ENCODE peak calls at places on chromosomes 11 and 22, in seven cellular contexts. One of them, this sample, is unnamed.

GRCh38 chr11:3836903-3837302 is 3.9 kb downstream of the RHOG start:
- DNase-seq in SK-N-SH: no peak
- DNase-seq in K562: peak
- DNase-seq in HepG2: no peak
- DNase-seq in GM12892: no peak
- DNase-seq in GM12878: no peak
- DNase-seq in H1: no peak
- DNase-seq in this sample: no peak

GRCh38 chr11:83909579-83909978 is 623.4 kb upstream of the CCDC90B start:
- DNase-seq in GM12878: no peak
- DNase-seq in H1: no peak
- DNase-seq in GM12892: no peak
- DNase-seq in SK-N-SH: no peak
- DNase-seq in K562: no peak
- DNase-seq in HepG2: no peak
- DNase-seq in this sample: no peak

GRCh38 chr11:69954756-69955155 is 123.4 kb upstream of the ANO1 start:
- DNase-seq in K562: no peak
- DNase-seq in H1: no peak
- DNase-seq in GM12878: no peak
- DNase-seq in HepG2: no peak
- DNase-seq in SK-N-SH: no peak
- DNase-seq in GM12892: no peak
- DNase-seq in this sample: no peak

GRCh38 chr11:34104680-34105078 is 750 bp upstream of the NAT10 start:
- DNase-seq in H1: no peak
- DNase-seq in K562: no peak
- DNase-seq in GM12892: no peak
- DNase-seq in GM12878: no peak
- DNase-seq in SK-N-SH: no peak
- DNase-seq in HepG2: no peak
- DNase-seq in this sample: no peak

GRCh38 chr11:5196731-5197130 is 3.8 kb downstream of the OR51V1 start:
- DNase-seq in SK-N-SH: no peak
- DNase-seq in HepG2: no peak
- DNase-seq in GM12878: no peak
- DNase-seq in K562: no peak
- DNase-seq in H1: no peak
- DNase-seq in GM12892: no peak
- DNase-seq in this sample: no peak

GRCh38 chr22:49464024-49464423 is 363.6 kb downstream of the BRD1 start:
- DNase-seq in SK-N-SH: no peak
- DNase-seq in H1: no peak
- DNase-seq in HepG2: no peak
- DNase-seq in K562: no peak
- DNase-seq in GM12892: no peak
- DNase-seq in GM12878: no peak
- DNase-seq in this sample: no peak

GRCh38 chr22:29700206-29700948 is 19.4 kb upstream of the CABP7 start:
- DNase-seq in H1: no peak
- DNase-seq in SK-N-SH: no peak
- DNase-seq in GM12892: no peak
- DNase-seq in K562: no peak
- DNase-seq in HepG2: no peak
- DNase-seq in GM12878: no peak
- DNase-seq in this sample: no peak

GRCh38 chr11:72787262-72788104 is 6.4 kb downstream of the STARD10 start:
- DNase-seq in K562: peak
- DNase-seq in GM12878: no peak
- DNase-seq in GM12892: peak
- DNase-seq in SK-N-SH: peak
- DNase-seq in H1: peak
- DNase-seq in HepG2: peak
- DNase-seq in this sample: peak

GRCh38 chr11:100269511-100269910 is 417.6 kb upstream of the ARHGAP42 start:
- DNase-seq in GM12892: no peak
- DNase-seq in K562: no peak
- DNase-seq in GM12878: no peak
- DNase-seq in HepG2: no peak
- DNase-seq in H1: no peak
- DNase-seq in SK-N-SH: no peak
- DNase-seq in this sample: no peak

GRCh38 chr11:114059278-114059983 is at the start of gene ZBTB16:
- DNase-seq in SK-N-SH: peak
- DNase-seq in H1: peak
- DNase-seq in GM12878: no peak
- DNase-seq in K562: no peak
- DNase-seq in HepG2: no peak
- DNase-seq in GM12892: no peak
- DNase-seq in this sample: no peak

GRCh38 chr11:110141812-110142211 is 48.6 kb downstream of the ZC3H12C start:
- DNase-seq in GM12892: no peak
- DNase-seq in SK-N-SH: no peak
- DNase-seq in H1: no peak
- DNase-seq in K562: no peak
- DNase-seq in HepG2: no peak
- DNase-seq in GM12878: no peak
- DNase-seq in this sample: no peak

GRCh38 chr22:37155971-37156370 is 6.3 kb upstream of the IL2RB start:
- DNase-seq in GM12878: no peak
- DNase-seq in K562: no peak
- DNase-seq in SK-N-SH: no peak
- DNase-seq in H1: no peak
- DNase-seq in GM12892: no peak
- DNase-seq in HepG2: no peak
- DNase-seq in this sample: no peak

GRCh38 chr11:110972640-110973039 is 260.4 kb upstream of the ARHGAP20 start:
- DNase-seq in HepG2: no peak
- DNase-seq in GM12892: no peak
- DNase-seq in GM12878: no peak
- DNase-seq in H1: no peak
- DNase-seq in SK-N-SH: no peak
- DNase-seq in K562: no peak
- DNase-seq in this sample: no peak

GRCh38 chr11:71305041-71305440 is 52.7 kb upstream of the SHANK2 start:
- DNase-seq in GM12878: no peak
- DNase-seq in H1: peak
- DNase-seq in GM12892: no peak
- DNase-seq in HepG2: no peak
- DNase-seq in SK-N-SH: no peak
- DNase-seq in K562: no peak
- DNase-seq in this sample: no peak

GRCh38 chr11:65541093-65542010 is 16.5 kb downstream of the SCYL1 start:
- DNase-seq in H1: no peak
- DNase-seq in GM12878: no peak
- DNase-seq in HepG2: no peak
- DNase-seq in K562: no peak
- DNase-seq in GM12892: no peak
- DNase-seq in SK-N-SH: no peak
- DNase-seq in this sample: no peak

GRCh38 chr11:128620306-128621175 is 33.2 kb upstream of the ETS1 start:
- DNase-seq in SK-N-SH: no peak
- DNase-seq in GM12878: no peak
- DNase-seq in HepG2: no peak
- DNase-seq in GM12892: no peak
- DNase-seq in K562: no peak
- DNase-seq in H1: no peak
- DNase-seq in this sample: no peak

GRCh38 chr11:117979481-117980211 is 6.5 kb upstream of the IL10RA start:
- DNase-seq in HepG2: no peak
- DNase-seq in H1: peak
- DNase-seq in GM12878: peak
- DNase-seq in SK-N-SH: no peak
- DNase-seq in GM12892: no peak
- DNase-seq in K562: peak
- DNase-seq in this sample: no peak

GRCh38 chr11:31720666-31721199 is 90.4 kb downstream of the PAX6 start:
- DNase-seq in GM12878: no peak
- DNase-seq in H1: no peak
- DNase-seq in SK-N-SH: no peak
- DNase-seq in GM12892: no peak
- DNase-seq in HepG2: no peak
- DNase-seq in K562: no peak
- DNase-seq in this sample: no peak

GRCh38 chr22:17228725-17229126 is 9.5 kb upstream of the ADA2 start:
- DNase-seq in K562: no peak
- DNase-seq in HepG2: peak
- DNase-seq in H1: no peak
- DNase-seq in SK-N-SH: no peak
- DNase-seq in GM12892: no peak
- DNase-seq in GM12878: no peak
- DNase-seq in this sample: no peak

GRCh38 chr11:9847636-9848035 is 183.8 kb downstream of the SWAP70 start:
- DNase-seq in HepG2: no peak
- DNase-seq in H1: no peak
- DNase-seq in GM12892: no peak
- DNase-seq in K562: no peak
- DNase-seq in GM12878: no peak
- DNase-seq in SK-N-SH: no peak
- DNase-seq in this sample: no peak

GRCh38 chr22:40533712-40534378 is 102.7 kb downstream of the MRTFA start:
- DNase-seq in K562: peak
- DNase-seq in GM12878: peak
- DNase-seq in HepG2: no peak
- DNase-seq in SK-N-SH: no peak
- DNase-seq in GM12892: peak
- DNase-seq in H1: no peak
- DNase-seq in this sample: peak

GRCh38 chr22:38657248-38657909 is 941 bp downstream of the CBY1 start:
- DNase-seq in K562: peak
- DNase-seq in H1: peak
- DNase-seq in SK-N-SH: peak
- DNase-seq in HepG2: peak
- DNase-seq in GM12892: peak
- DNase-seq in GM12878: no peak
- DNase-seq in this sample: no peak
- TF ChIP-seq TAF1 in K562: no peak
- TF ChIP-seq TAF1 in H1: no peak
- TF ChIP-seq TAF1 in SK-N-SH: no peak
- TF ChIP-seq TAF1 in HepG2: no peak
- TF ChIP-seq TAF1 in GM12892: peak
- TF ChIP-seq TAF1 in GM12878: no peak
- TF ChIP-seq TAF1 in this sample: no peak

DNA sequence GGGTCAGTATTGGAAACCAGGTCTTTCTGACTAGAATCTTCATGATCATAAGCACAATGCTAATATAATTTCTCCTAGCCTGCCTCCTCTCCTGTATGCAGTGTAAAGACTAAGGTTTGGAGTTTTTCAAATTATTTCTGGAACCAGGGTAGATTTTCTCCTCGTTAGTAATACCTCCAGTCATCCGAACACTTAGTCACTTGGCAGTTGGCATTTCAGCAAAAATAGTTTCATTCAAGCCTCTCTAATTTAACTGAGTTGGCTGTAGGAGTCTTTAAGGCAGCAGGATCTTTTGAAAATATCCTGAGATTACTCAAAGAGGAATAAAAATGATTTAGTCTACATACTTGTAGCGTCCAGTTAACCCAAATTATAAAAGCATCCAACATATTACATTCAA is 6.3 kb downstream of the TYR start:
- DNase-seq in GM12878: no peak
- DNase-seq in SK-N-SH: no peak
- DNase-seq in K562: no peak
- DNase-seq in H1: no peak
- DNase-seq in HepG2: no peak
- DNase-seq in GM12892: no peak
- DNase-seq in this sample: no peak
- TF ChIP-seq TAF1 in GM12878: no peak
- TF ChIP-seq TAF1 in SK-N-SH: no peak
- TF ChIP-seq TAF1 in K562: no peak
- TF ChIP-seq TAF1 in H1: no peak
- TF ChIP-seq TAF1 in HepG2: no peak
- TF ChIP-seq TAF1 in GM12892: no peak
- TF ChIP-seq TAF1 in this sample: no peak

DNA sequence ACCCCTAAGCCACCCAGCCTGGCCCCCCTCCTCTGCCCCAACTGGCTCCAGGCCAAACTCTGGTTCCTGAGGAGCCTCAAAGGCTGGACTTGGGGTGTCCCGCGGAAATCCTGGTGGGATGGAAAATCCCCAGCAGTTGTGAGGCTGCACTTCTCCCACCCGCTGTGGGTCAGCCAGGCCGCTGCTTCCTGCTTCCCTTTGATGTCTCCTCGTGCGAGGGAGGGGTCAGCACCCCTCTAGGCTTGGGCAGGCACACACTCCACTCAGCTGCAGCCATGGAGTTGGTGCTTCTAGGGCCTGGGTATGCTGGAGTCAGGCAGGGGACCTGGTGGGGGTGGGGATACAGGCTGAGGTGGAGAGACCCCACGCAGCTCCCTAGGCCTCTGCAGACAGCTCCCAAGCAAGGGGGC is 12.0 kb downstream of the KCNQ1OT1 start:
- DNase-seq in SK-N-SH: no peak
- DNase-seq in GM12878: no peak
- DNase-seq in K562: no peak
- DNase-seq in H1: no peak
- DNase-seq in GM12892: no peak
- DNase-seq in HepG2: no peak
- DNase-seq in this sample: no peak
- TF ChIP-seq TAF1 in SK-N-SH: no peak
- TF ChIP-seq TAF1 in GM12878: no peak
- TF ChIP-seq TAF1 in K562: no peak
- TF ChIP-seq TAF1 in H1: no peak
- TF ChIP-seq TAF1 in GM12892: no peak
- TF ChIP-seq TAF1 in HepG2: peak
- TF ChIP-seq TAF1 in this sample: no peak

GRCh38 chr11:829946-830294 is 2.2 kb downstream of the CRACR2B start:
- DNase-seq in SK-N-SH: no peak
- DNase-seq in HepG2: no peak
- DNase-seq in GM12878: no peak
- DNase-seq in K562: no peak
- DNase-seq in GM12892: no peak
- DNase-seq in H1: peak
- DNase-seq in this sample: no peak

GRCh38 chr11:831951-832528 is 712 bp upstream of the CD151 start:
- DNase-seq in GM12892: no peak
- DNase-seq in HepG2: no peak
- DNase-seq in GM12878: no peak
- DNase-seq in SK-N-SH: no peak
- DNase-seq in H1: no peak
- DNase-seq in K562: no peak
- DNase-seq in this sample: no peak

GRCh38 chr11:831132-831864 is 1.5 kb upstream of the CD151 start:
- DNase-seq in GM12878: no peak
- DNase-seq in SK-N-SH: no peak
- DNase-seq in H1: no peak
- DNase-seq in GM12892: no peak
- DNase-seq in HepG2: no peak
- DNase-seq in K562: no peak
- DNase-seq in this sample: no peak

GRCh38 chr11:829116-829945 is 1.6 kb downstream of the CRACR2B start:
- DNase-seq in HepG2: no peak
- DNase-seq in GM12878: no peak
- DNase-seq in H1: peak
- DNase-seq in K562: no peak
- DNase-seq in GM12892: no peak
- DNase-seq in SK-N-SH: no peak
- DNase-seq in this sample: no peak

GRCh38 chr11:830295-831131 is 2.2 kb upstream of the CD151 start:
- DNase-seq in SK-N-SH: peak
- DNase-seq in HepG2: peak
- DNase-seq in H1: no peak
- DNase-seq in GM12878: no peak
- DNase-seq in K562: no peak
- DNase-seq in GM12892: peak
- DNase-seq in this sample: no peak
- TF ChIP-seq TAF1 in SK-N-SH: no peak
- TF ChIP-seq TAF1 in HepG2: peak
- TF ChIP-seq TAF1 in H1: no peak
- TF ChIP-seq TAF1 in GM12878: no peak
- TF ChIP-seq TAF1 in K562: no peak
- TF ChIP-seq TAF1 in GM12892: no peak
- TF ChIP-seq TAF1 in this sample: no peak

GRCh38 chr11:62497132-62497915 is 49.3 kb downstream of the AHNAK start:
- DNase-seq in H1: no peak
- DNase-seq in HepG2: peak
- DNase-seq in SK-N-SH: peak
- DNase-seq in K562: peak
- DNase-seq in GM12878: peak
- DNase-seq in GM12892: no peak
- DNase-seq in this sample: no peak
- TF ChIP-seq TAF1 in H1: no peak
- TF ChIP-seq TAF1 in HepG2: no peak
- TF ChIP-seq TAF1 in SK-N-SH: no peak
- TF ChIP-seq TAF1 in K562: no peak
- TF ChIP-seq TAF1 in GM12878: no peak
- TF ChIP-seq TAF1 in GM12892: no peak
- TF ChIP-seq TAF1 in this sample: no peak

This sample was measured in GM12891.